ENCODE peak calls at places on chromosomes 12 and 14, in seven cellular contexts. F is heart right ventricle, C is A549, P is mucosa of descending colon, R is IMR-90, L is spleen, D is tibial artery. T is an unnamed sample. For H3K4me1, the result is how much of the 10 kb centered on the place peaks cover.

GRCh38 chr14:93818857-93819256 is 30.6 kb upstream of the PRIMA1 start:
- DNase-seq in F (no peak), C (no peak), P (no peak), R (no peak), L (no peak), D (no peak), T (no peak)

GRCh38 chr12:84912191-84913142 is at the start of gene SLC6A15:
- DNase-seq in F (no peak), C (peak), P (peak), R (peak), L (no peak), D (peak), T (no peak)

GRCh38 chr14:54686219-54686870 is 119.4 kb downstream of the SAMD4A start:
- DNase-seq in F (no peak), C (no peak), P (no peak), R (peak), L (no peak), D (peak), T (no peak)

GRCh38 chr14:20350860-20351259 is 7.4 kb downstream of the PARP2 start:
- DNase-seq in F (no peak), C (no peak), P (no peak), R (peak), L (no peak), D (no peak), T (no peak)

GRCh38 chr12:26252946-26253345 is 57.6 kb downstream of the SSPN start:
- DNase-seq in F (no peak), C (no peak), P (no peak), R (no peak), L (no peak), D (no peak), T (no peak)

GRCh38 chr12:4943938-4944284 is 34.2 kb downstream of the KCNA1 start:
- DNase-seq in F (no peak), C (no peak), P (no peak), R (no peak), L (no peak), D (no peak), T (no peak)

GRCh38 chr12:95881331-95881955 is 22.7 kb downstream of the SNRPF start:
- DNase-seq in F (no peak), C (no peak), P (no peak), R (peak), L (no peak), D (no peak), T (no peak)

GRCh38 chr12:132560421-132560830 is 50.0 kb downstream of the LRCOL1 start:
- DNase-seq in F (no peak), C (peak), P (peak), R (no peak), L (peak), D (no peak), T (peak)

GRCh38 chr14:81388236-81388801 is 11.8 kb downstream of the STON2 start:
- DNase-seq in F (no peak), C (no peak), P (no peak), R (no peak), L (no peak), D (no peak), T (no peak)

GRCh38 chr14:24329736-24330135 is 5.1 kb downstream of the ADCY4 start:
- DNase-seq in F (peak), C (no peak), P (peak), R (no peak), L (peak), D (no peak), T (no peak)

GRCh38 chr14:34806257-34806656 is 68.9 kb downstream of the BAZ1A start:
- DNase-seq in F (no peak), C (no peak), P (no peak), R (no peak), L (no peak), D (no peak), T (no peak)

GRCh38 chr12:124385219-124385969 is 90.5 kb downstream of the RFLNA start:
- DNase-seq in F (no peak), C (no peak), P (no peak), R (peak), L (no peak), D (no peak), T (no peak)

GRCh38 chr14:70398706-70399431 is 18.0 kb downstream of the SYNJ2BP start:
- DNase-seq in F (no peak), C (no peak), P (no peak), R (no peak), L (no peak), D (no peak), T (no peak)

GRCh38 chr12:12774791-12775190 is 10.7 kb upstream of the APOLD1 start:
- DNase-seq in F (no peak), C (no peak), P (no peak), R (peak), L (no peak), D (no peak), T (no peak)

GRCh38 chr12:1413930-1414329 is 180.5 kb downstream of the FBXL14 start:
- DNase-seq in F (no peak), C (no peak), P (no peak), R (no peak), L (no peak), D (no peak), T (no peak)

GRCh38 chr12:65675141-65675621 is 149.1 kb upstream of the HMGA2 start:
- DNase-seq in F (no peak), C (no peak), P (no peak), R (peak), L (no peak), D (no peak), T (no peak)

GRCh38 chr14:104422301-104423223 is 157.0 kb upstream of the C14orf180 start:
- DNase-seq in F (no peak), C (no peak), P (no peak), R (no peak), L (no peak), D (no peak), T (no peak)

GRCh38 chr14:20652996-20653975 is 11.8 kb upstream of the OR6S1 start:
- DNase-seq in F (no peak), C (peak), P (no peak), R (peak), L (peak), D (no peak), T (no peak)

GRCh38 chr12:58069268-58069967 is 128.1 kb downstream of the ATP23 start:
- DNase-seq in F (no peak), C (no peak), P (no peak), R (peak), L (no peak), D (no peak), T (no peak)

GRCh38 chr14:51926449-51926848 is 62.9 kb upstream of the RTRAF start:
- DNase-seq in F (no peak), C (no peak), P (no peak), R (no peak), L (no peak), D (no peak), T (no peak)

GRCh38 chr12:56119361-56119796 is 1.3 kb downstream of the ZC3H10 start:
- DNase-seq in F (peak), C (peak), P (peak), R (peak), L (no peak), D (peak), T (peak)

GRCh38 chr12:98424726-98425401 is 90.5 kb upstream of the TMPO start:
- DNase-seq in F (peak), C (peak), P (peak), R (peak), L (no peak), D (no peak), T (peak)

GRCh38 chr14:20802341-20803084 is at the start of gene RNASE1:
- DNase-seq in F (no peak), C (peak), P (peak), R (no peak), L (no peak), D (peak), T (no peak)

GRCh38 chr12:132222096-132222807 is 78.0 kb downstream of the NOC4L start:
- DNase-seq in F (no peak), C (peak), P (peak), R (peak), L (peak), D (peak), T (peak)

GRCh38 chr12:34396006-34396860 is 373.9 kb downstream of the ALG10 start:
- DNase-seq in F (peak), C (no peak), P (peak), R (no peak), L (peak), D (peak), T (no peak)

GRCh38 chr14:33457617-33458016 is 493.3 kb downstream of the EGLN3 start:
- DNase-seq in F (no peak), C (no peak), P (no peak), R (no peak), L (no peak), D (no peak), T (no peak)

GRCh38 chr12:4212845-4213244 is 60.7 kb upstream of the CCND2 start:
- DNase-seq in F (no peak), C (no peak), P (no peak), R (no peak), L (no peak), D (no peak), T (no peak)

GRCh38 chr14:102417118-102417517 is 54.4 kb downstream of the TECPR2 start:
- DNase-seq in F (no peak), C (no peak), P (no peak), R (no peak), L (no peak), D (no peak), T (no peak)

GRCh38 chr14:24439257-24439656 is 3.3 kb downstream of the SDR39U1 start:
- DNase-seq in F (no peak), C (no peak), P (no peak), R (no peak), L (no peak), D (no peak), T (no peak)

GRCh38 chr12:131321988-131322387 is 368.3 kb downstream of the ADGRD1 start:
- DNase-seq in F (no peak), C (no peak), P (no peak), R (no peak), L (no peak), D (no peak), T (no peak)

GRCh38 chr14:33839193-33840076 is 111.4 kb downstream of the EGLN3 start:
- DNase-seq in F (peak), C (peak), P (peak), R (peak), L (peak), D (no peak), T (peak)

GRCh38 chr12:89971880-89972279 is 263.2 kb upstream of the ATP2B1 start:
- DNase-seq in F (no peak), C (no peak), P (no peak), R (no peak), L (no peak), D (no peak), T (no peak)

GRCh38 chr12:27673285-27673684 is 23.0 kb upstream of the REP15 start:
- DNase-seq in F (no peak), C (no peak), P (no peak), R (no peak), L (no peak), D (no peak), T (no peak)

GRCh38 chr14:54396183-54396492 is 669 bp upstream of the CDKN3 start:
- DNase-seq in F (no peak), C (no peak), P (no peak), R (no peak), L (no peak), D (no peak), T (no peak)

GRCh38 chr14:80606347-80606772 is 335.2 kb downstream of the CEP128 start:
- DNase-seq in F (no peak), C (no peak), P (no peak), R (no peak), L (no peak), D (no peak), T (no peak)

GRCh38 chr14:72907886-72908285 is 14.0 kb upstream of the DPF3 start:
- DNase-seq in F (no peak), C (no peak), P (no peak), R (peak), L (no peak), D (no peak), T (no peak)

GRCh38 chr14:52363969-52364368 is 49.9 kb downstream of the PTGER2 start:
- DNase-seq in F (no peak), C (no peak), P (no peak), R (no peak), L (no peak), D (no peak), T (no peak)

GRCh38 chr14:58287607-58288042 is 10.7 kb upstream of the ARID4A start:
- DNase-seq in F (no peak), C (no peak), P (no peak), R (no peak), L (no peak), D (no peak), T (no peak)

GRCh38 chr14:44798386-44799242 is 163.1 kb downstream of the KLHL28 start:
- DNase-seq in F (no peak), C (no peak), P (no peak), R (no peak), L (no peak), D (no peak), T (no peak)

GRCh38 chr14:92902726-92903125 is 20.2 kb upstream of the CHGA start:
- DNase-seq in F (no peak), C (no peak), P (no peak), R (no peak), L (no peak), D (no peak), T (no peak)

DNA sequence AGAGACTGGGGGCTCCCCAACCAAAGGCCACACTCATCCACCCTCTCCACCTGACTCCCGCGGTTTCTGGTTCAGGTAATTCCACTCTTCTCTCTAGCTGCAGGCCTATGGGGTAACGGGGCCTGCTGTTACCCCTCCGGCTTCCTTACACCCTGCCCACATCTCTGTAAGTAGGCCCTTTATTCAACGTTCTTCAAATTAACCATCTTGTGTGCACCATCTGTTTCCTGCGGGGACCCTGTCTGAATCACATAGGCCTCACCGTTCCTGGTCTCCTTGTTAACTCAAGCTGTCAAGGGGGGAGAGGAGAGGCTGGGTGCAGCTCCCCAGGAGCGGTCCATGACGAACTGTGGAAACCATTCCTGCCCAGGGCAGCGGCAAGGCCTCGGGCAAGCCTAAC is 9.3 kb upstream of the DLK1 start:
- DNase-seq in F (no peak), C (no peak), P (no peak), R (no peak), L (no peak), D (no peak), T (no peak)
- H3K4me1 ChIP-seq in F (under half), C (under half), P (under half), R (under half), L (under half), D (under half), T (under half)

DNA sequence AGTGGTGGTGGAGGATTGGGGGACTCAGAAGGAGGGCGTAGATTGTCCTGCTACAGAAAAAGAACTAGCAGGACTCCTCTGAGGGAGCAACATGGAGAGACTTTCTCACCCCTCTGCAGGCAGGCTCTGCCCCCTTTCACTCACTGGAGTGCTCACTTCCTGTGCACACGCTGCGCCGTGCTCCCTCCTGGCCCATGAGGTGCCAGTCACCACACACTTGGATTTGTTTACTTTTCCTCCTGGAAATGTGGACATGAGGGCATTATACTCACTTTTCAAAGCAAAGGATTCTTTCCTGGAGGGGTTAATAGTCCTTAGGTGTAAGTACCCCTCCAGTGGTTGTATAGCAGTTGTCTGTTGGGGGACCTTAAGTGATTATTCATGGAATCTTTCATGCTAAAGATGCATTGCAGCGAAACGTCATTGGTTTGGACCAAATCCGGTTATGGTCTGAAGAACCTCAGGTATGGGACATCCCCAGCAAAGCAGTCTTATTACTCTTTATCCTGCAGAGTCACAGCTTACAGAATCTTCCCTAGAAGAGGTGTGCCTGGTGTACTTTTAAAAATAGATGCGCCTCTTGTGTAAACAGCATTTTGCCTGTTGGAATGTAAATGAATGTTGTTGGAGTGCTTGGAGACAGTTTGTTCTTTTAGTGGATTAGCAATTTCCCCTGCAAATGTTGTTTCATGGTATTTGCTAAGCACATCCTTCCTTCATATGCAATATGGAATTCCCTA is 242.7 kb downstream of the ZFP36L1 start:
- DNase-seq in F (no peak), C (no peak), P (no peak), R (no peak), L (no peak), D (no peak), T (no peak)
- H3K4me1 ChIP-seq in F (half or more), C (half or more), P (under half), R (under half), L (under half), D (half or more), T (under half)

GRCh38 chr14:50794063-50794645 is 36.8 kb downstream of the NIN start:
- DNase-seq in F (no peak), C (no peak), P (no peak), R (no peak), L (no peak), D (no peak), T (no peak)

GRCh38 chr14:50795909-50796308 is 35.1 kb downstream of the NIN start:
- DNase-seq in F (no peak), C (no peak), P (no peak), R (no peak), L (no peak), D (no peak), T (no peak)

GRCh38 chr14:50796391-50796790 is 34.6 kb downstream of the NIN start:
- DNase-seq in F (no peak), C (no peak), P (no peak), R (no peak), L (no peak), D (no peak), T (no peak)

GRCh38 chr14:50797250-50798047 is 33.5 kb downstream of the NIN start:
- DNase-seq in F (no peak), C (no peak), P (no peak), R (peak), L (no peak), D (no peak), T (no peak)

DNA sequence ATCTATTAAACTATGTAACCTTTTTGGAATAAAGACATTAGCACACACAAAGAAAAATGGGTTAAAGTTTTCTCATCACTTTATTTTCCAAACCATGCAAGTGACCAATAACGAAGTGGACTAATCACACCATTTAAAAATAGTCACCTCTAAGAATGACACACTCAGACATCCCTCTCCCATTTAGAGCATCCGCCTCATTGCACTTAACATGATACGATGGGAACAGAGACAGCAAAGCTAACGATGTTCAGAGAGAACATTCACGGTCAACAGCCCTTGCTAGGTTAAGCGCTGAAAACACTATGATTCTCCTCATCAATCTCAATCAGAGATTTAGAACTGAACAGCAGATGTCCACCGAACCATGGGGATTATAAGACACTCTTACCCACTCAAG is 35.8 kb downstream of the NIN start:
- DNase-seq in F (no peak), C (no peak), P (no peak), R (no peak), L (no peak), D (no peak), T (no peak)
- H3K4me1 ChIP-seq in F (under half), C (under half), P (under half), R (under half), L (half or more), D (under half), T (under half)

GRCh38 chr12:6369916-6370575 is 5.3 kb downstream of the SCNN1A start:
- DNase-seq in F (no peak), C (no peak), P (peak), R (no peak), L (peak), D (no peak), T (no peak)

GRCh38 chr12:6370576-6370935 is 4.8 kb downstream of the SCNN1A start:
- DNase-seq in F (no peak), C (no peak), P (peak), R (no peak), L (peak), D (no peak), T (no peak)

GRCh38 chr12:6367065-6367968 is 8.0 kb downstream of the SCNN1A start:
- DNase-seq in F (no peak), C (no peak), P (peak), R (peak), L (peak), D (no peak), T (peak)

GRCh38 chr12:6368906-6369525 is 6.3 kb downstream of the SCNN1A start:
- DNase-seq in F (no peak), C (no peak), P (peak), R (no peak), L (peak), D (no peak), T (no peak)

DNA sequence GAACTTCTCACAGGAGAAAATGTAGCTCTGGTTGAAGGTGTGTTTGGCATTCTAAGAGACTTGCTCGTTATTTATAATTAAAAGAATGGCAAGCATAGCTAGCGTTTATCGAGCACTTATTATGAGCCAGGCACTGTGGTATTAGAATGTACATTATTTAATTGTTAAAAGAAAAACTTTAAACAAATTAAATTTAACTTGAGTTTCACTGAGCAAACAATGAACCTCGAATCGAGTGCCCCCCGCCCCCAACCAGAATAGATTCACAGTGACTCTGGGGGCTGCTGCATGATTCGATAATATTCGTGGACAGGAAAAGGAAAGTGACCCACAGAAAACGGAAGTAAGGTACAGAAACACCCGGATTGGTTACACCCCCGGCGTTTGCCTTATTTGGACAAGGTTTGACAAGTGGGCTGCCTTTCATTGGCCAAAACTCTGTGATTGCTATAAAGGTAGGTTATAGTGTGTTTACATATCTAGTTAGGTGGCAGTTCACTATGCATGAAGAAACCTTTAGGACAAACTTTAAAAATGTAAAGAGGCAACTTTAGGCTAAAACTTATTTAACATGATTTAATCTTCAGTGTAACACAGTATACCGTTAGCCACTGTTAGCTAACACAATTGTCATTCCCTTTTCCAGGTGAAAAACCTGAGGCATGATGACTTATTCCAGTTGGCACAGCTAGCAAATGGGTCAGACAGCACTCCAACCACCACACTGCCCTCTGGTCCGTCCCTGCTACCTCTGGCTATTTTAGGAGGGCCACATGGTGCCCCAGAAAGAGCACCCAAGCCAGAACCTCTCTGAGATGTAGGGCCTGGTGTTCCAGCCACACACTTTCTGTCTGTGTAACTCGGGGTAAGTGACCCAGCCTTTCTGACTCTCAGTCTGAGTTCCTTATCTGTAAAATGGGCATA is 7.1 kb downstream of the SCNN1A start:
- DNase-seq in F (no peak), C (no peak), P (peak), R (no peak), L (peak), D (no peak), T (no peak)
- H3K4me1 ChIP-seq in F (under half), C (half or more), P (under half), R (under half), L (under half), D (under half), T (under half)

GRCh38 chr14:91389173-91389572 is 28.4 kb downstream of the CCDC88C start:
- DNase-seq in F (no peak), C (no peak), P (no peak), R (no peak), L (no peak), D (no peak), T (no peak)
- H3K4me1 ChIP-seq in F (under half), C (under half), P (under half), R (under half), L (half or more), D (under half), T (under half)

T was measured in DND-41.